ENCODE peak calls at places on chromosomes 4 and X, in seven cellular contexts. Q, L, G, O, J, U and Y are unnamed samples.

GRCh38 chr4:33696066-33696465 is 2548.2 kb downstream of the ARAP2 start:
- DNase-seq in Q (no peak), L (peak; percentile 20), G (no peak), O (no peak), J (no peak), U (no peak), Y (no peak)

GRCh38 chrX:3522016-3522690 is 175.7 kb upstream of the MXRA5 start:
- DNase-seq in Q (no peak), L (peak; percentile 81), G (no peak), O (no peak), J (no peak), U (no peak), Y (no peak)

GRCh38 chr4:187602339-187603092 is 393.1 kb upstream of the ZFP42 start:
- DNase-seq in Q (no peak), L (peak; percentile 59), G (no peak), O (no peak), J (no peak), U (no peak), Y (no peak)

GRCh38 chr4:47669946-47670345 is 167.9 kb downstream of the CORIN start:
- DNase-seq in Q (no peak), L (no peak), G (no peak), O (no peak), J (no peak), U (no peak), Y (no peak)

GRCh38 chr4:98803287-98803677 is 125.7 kb downstream of the EIF4E start:
- DNase-seq in Q (no peak), L (no peak), G (no peak), O (no peak), J (no peak), U (no peak), Y (no peak)

GRCh38 chr4:103947617-103948016 is 227.8 kb upstream of the TACR3 start:
- DNase-seq in Q (no peak), L (no peak), G (no peak), O (no peak), J (no peak), U (no peak), Y (peak; percentile 67)

GRCh38 chrX:122596998-122597397 is 587.1 kb upstream of the GRIA3 start:
- DNase-seq in Q (no peak), L (no peak), G (no peak), O (no peak), J (no peak), U (no peak), Y (no peak)

GRCh38 chr4:47814896-47815295 is 23.0 kb downstream of the CORIN start:
- DNase-seq in Q (no peak), L (peak; percentile 61), G (no peak), O (no peak), J (no peak), U (no peak), Y (no peak)

GRCh38 chr4:184807797-184808718 is 17.7 kb downstream of the ACSL1 start:
- DNase-seq in Q (no peak), L (peak; percentile 61), G (no peak), O (no peak), J (no peak), U (no peak), Y (peak; percentile 91)

GRCh38 chr4:165462009-165462408 is 83.2 kb downstream of the CPE start:
- DNase-seq in Q (no peak), L (peak; percentile 43), G (no peak), O (no peak), J (no peak), U (no peak), Y (no peak)

GRCh38 chr4:173008436-173008835 is 160.2 kb upstream of the GALNT7 start:
- DNase-seq in Q (no peak), L (no peak), G (no peak), O (no peak), J (no peak), U (no peak), Y (no peak)

GRCh38 chrX:7086384-7086783 is 61.1 kb upstream of the STS start:
- DNase-seq in Q (no peak), L (peak; percentile 17), G (no peak), O (no peak), J (no peak), U (no peak), Y (no peak)

GRCh38 chrX:35890699-35891098 is 28.8 kb upstream of the CFAP47 start:
- DNase-seq in Q (peak; percentile 75), L (peak; percentile 42), G (peak; percentile 16), O (peak; percentile 38), J (peak; percentile 14), U (peak; percentile 79), Y (peak; percentile 71)

GRCh38 chr4:10203851-10204250 is 87.3 kb upstream of the WDR1 start:
- DNase-seq in Q (no peak), L (no peak), G (no peak), O (no peak), J (no peak), U (no peak), Y (no peak)

GRCh38 chr4:84594724-84595123 is 11.8 kb downstream of the CDS1 start:
- DNase-seq in Q (no peak), L (no peak), G (no peak), O (no peak), J (no peak), U (no peak), Y (no peak)

DNA sequence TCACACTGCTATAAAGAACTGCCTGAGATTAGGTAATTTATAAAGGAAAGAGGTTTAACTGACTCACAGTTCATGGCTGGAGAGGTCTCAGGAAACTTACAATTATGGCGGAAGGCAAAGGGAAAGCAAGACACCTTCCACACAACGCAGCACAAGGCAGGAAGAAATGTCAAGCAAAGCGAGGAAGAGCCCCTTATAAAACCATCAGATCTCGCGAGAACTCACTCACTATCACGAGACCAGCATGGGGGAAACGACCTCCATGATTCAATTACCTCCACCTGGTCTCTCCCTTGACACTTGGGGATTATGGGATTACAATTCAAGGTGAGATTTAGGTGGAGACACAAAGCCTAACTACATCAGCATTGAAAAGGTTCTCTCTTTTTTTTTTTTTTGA is 39.6 kb downstream of the PALLD start:
- DNase-seq in Q (no peak), L (no peak), G (no peak), O (no peak), J (no peak), U (no peak), Y (no peak)
- H2AFZ ChIP-seq in Q (peak overlapping the region; percentile 27), L (peak overlapping the region; percentile 60), G (no peak overlapping the region), O (no peak overlapping the region), J (no peak overlapping the region), U (no peak overlapping the region), Y (peak overlapping the region; percentile 72)

GRCh38 chr4:41145571-41146078 is 68.7 kb downstream of the APBB2 start:
- DNase-seq in Q (no peak), L (peak; percentile 45), G (peak; percentile 37), O (no peak), J (no peak), U (peak; percentile 84), Y (no peak)

GRCh38 chr4:41146196-41146595 is 68.1 kb downstream of the APBB2 start:
- DNase-seq in Q (no peak), L (peak; percentile 36), G (no peak), O (no peak), J (no peak), U (no peak), Y (no peak)

GRCh38 chr4:41142946-41143720 is 71.2 kb downstream of the APBB2 start:
- DNase-seq in Q (peak; percentile 52), L (peak; percentile 94), G (no peak), O (no peak), J (peak; percentile 30), U (no peak), Y (no peak)

GRCh38 chr4:41143721-41144379 is 70.5 kb downstream of the APBB2 start:
- DNase-seq in Q (no peak), L (peak; percentile 71), G (no peak), O (no peak), J (no peak), U (no peak), Y (no peak)

GRCh38 chr4:41144812-41145211 is 69.5 kb downstream of the APBB2 start:
- DNase-seq in Q (no peak), L (peak; percentile 12), G (no peak), O (no peak), J (no peak), U (no peak), Y (no peak)
- H3K4me1 ChIP-seq in Q (peaks cover 45% of the 10 kb centered on the region), L (peaks cover 74% of the 10 kb centered on the region), G (peaks cover 6% of the 10 kb centered on the region), O (peaks cover 44% of the 10 kb centered on the region), J (no peaks in the 10 kb centered on the region), U (peaks cover 21% of the 10 kb centered on the region), Y (peaks cover 32% of the 10 kb centered on the region)

DNA sequence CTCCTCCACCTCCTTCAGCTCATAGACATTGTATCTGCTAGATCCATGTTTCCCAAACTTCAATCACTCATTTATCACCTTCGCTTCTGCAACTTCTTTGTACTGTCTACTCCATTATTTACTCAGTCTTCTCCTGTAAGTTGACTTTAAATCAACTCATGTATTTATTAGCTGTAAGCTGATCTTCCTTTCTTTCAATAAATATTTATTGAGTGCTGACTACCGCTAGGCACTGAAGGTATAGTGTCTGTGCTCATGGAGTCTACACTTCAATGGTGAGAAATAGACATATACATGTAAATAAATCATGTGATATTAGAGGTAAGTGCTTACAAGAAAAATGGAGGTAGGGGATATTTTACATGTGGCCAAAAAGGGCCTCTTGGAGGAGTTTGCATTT is 74.6 kb downstream of the RASL11B start:
- DNase-seq in Q (no peak), L (no peak), G (no peak), O (no peak), J (no peak), U (no peak), Y (no peak)
- H3K9me2 ChIP-seq in Q (no peaks in the 10 kb centered on the region), L (no peaks in the 10 kb centered on the region), G (no peaks in the 10 kb centered on the region), O (no peaks in the 10 kb centered on the region), J (no peaks in the 10 kb centered on the region), U (no peaks in the 10 kb centered on the region), Y (no peaks in the 10 kb centered on the region)

DNA sequence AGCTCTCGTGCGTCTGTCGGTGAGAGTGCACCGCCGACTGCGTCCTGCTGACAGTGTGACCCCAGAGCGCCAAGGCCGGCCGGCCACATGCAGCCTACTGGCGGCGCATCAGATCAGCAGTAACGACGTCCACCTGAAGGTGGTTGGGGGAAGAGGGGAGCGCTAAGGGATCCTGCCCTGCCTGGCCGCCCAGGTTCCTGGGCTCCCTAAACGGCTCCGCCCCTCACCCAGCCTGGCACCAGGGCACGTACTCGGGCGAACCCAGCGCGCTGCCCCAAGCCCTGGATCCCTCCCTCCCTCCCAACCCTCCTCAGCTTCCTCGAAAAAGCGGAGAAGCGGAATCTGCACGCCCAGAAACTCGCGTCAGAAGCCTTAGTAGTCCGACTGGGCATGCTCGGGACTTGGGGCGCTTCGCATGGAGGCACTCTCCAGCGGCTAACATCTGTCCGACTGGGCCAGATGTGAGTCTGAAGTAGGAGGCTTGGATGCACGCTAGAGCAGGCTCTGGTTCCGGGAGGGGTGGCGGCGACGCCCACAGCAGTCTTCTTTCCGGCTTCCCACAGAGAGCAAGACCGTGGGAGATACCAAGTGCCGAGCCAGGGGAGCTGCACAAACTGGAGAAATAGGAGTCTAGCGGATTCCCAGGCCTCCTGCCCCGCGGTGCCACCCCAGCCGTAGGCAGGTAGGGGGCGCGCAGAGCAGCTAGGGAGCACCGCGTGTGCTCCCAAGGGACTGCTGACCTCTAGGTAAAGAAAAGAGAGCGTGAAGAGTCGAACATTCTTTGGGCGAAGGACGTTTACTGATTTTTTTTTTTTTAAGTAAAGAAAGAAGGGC is 114.4 kb upstream of the TEX13C start:
- DNase-seq in Q (peak; percentile 70), L (peak; percentile 41), G (no peak), O (peak; percentile 33), J (no peak), U (no peak), Y (peak; percentile 78)
- H2AFZ ChIP-seq in Q (peak overlapping the region; percentile 90), L (peak overlapping the region; percentile 33), G (no peak overlapping the region), O (peak overlapping the region; percentile 46), J (no peak overlapping the region), U (no peak overlapping the region), Y (no peak overlapping the region)